ENCODE peak calls at places on chromosomes 16 and 17, in eight cellular contexts. S, Y, W, P, O, K, V and I are unnamed samples.

GRCh38 chr17:55238931-55239297 is 25.8 kb upstream of the HLF start:
- DNase-seq in V (no peak), K (peak), S (no peak), Y (peak), W (no peak), P (peak), O (peak), I (peak)

GRCh38 chr16:54510619-54511018 is 224.0 kb upstream of the IRX3 start:
- DNase-seq in P (no peak), S (no peak), Y (no peak), O (no peak), K (no peak), V (no peak), W (no peak), I (no peak)

GRCh38 chr17:81956607-81957589 is 4.1 kb downstream of the NOTUM start:
- DNase-seq in K (no peak), V (no peak), Y (no peak), W (no peak), S (peak), P (no peak), O (no peak), I (no peak)

GRCh38 chr17:80908206-80908605 is 83.4 kb upstream of the CHMP6 start:
- DNase-seq in Y (no peak), W (no peak), S (no peak), P (no peak), V (no peak), K (no peak), O (no peak), I (no peak)

GRCh38 chr17:81514735-81515529 is 2.3 kb upstream of the ACTG1 start:
- DNase-seq in K (peak), S (peak), V (peak), W (peak), O (peak), Y (peak), P (peak), I (peak)

GRCh38 chr16:87924041-87924851 is 12.1 kb downstream of the CA5A start:
- DNase-seq in S (no peak), W (no peak), P (no peak), K (peak), V (no peak), Y (no peak), O (no peak), I (peak)

GRCh38 chr17:67711916-67712315 is 5.8 kb upstream of the NOL11 start:
- DNase-seq in Y (no peak), V (no peak), O (no peak), W (no peak), P (no peak), K (peak), S (no peak), I (no peak)

GRCh38 chr16:74713876-74714275 is 13.2 kb upstream of the MLKL start:
- DNase-seq in K (no peak), W (no peak), V (no peak), O (no peak), P (no peak), Y (no peak), S (peak), I (no peak)

GRCh38 chr17:51013322-51013721 is 107.3 kb downstream of the SPAG9 start:
- DNase-seq in P (no peak), W (no peak), Y (no peak), O (no peak), K (no peak), V (no peak), S (no peak), I (no peak)

GRCh38 chr16:3171855-3172593 is 16.0 kb upstream of the OR1F1 start:
- DNase-seq in O (no peak), P (no peak), Y (no peak), S (no peak), V (no peak), W (no peak), K (no peak), I (peak)

GRCh38 chr17:49580055-49580721 is 4.5 kb downstream of the NXPH3 start:
- DNase-seq in K (no peak), P (no peak), S (no peak), V (no peak), Y (no peak), O (no peak), W (no peak), I (no peak)

GRCh38 chr17:1197781-1198490 is 18.2 kb upstream of the ABR start:
- DNase-seq in P (peak), O (peak), V (peak), Y (peak), W (peak), S (peak), K (no peak), I (peak)

GRCh38 chr16:7218936-7219335 is 113.7 kb upstream of the RBFOX1 start:
- DNase-seq in K (no peak), P (no peak), S (no peak), Y (no peak), W (no peak), V (no peak), O (no peak), I (no peak)

GRCh38 chr16:85350973-85351372 is 238.7 kb upstream of the CIBAR2 start:
- DNase-seq in Y (peak), O (peak), V (peak), S (peak), K (no peak), P (peak), W (peak), I (no peak)

GRCh38 chr17:34503804-34504203 is 75.6 kb upstream of the TMEM132E start:
- DNase-seq in P (peak), V (peak), W (no peak), K (peak), O (peak), Y (no peak), S (peak), I (peak)

GRCh38 chr16:53754938-53755910 is 51.3 kb downstream of the FTO start:
- DNase-seq in W (peak), V (peak), O (no peak), S (no peak), Y (peak), K (no peak), P (peak), I (no peak)

GRCh38 chr16:11361751-11362742 is 16.8 kb downstream of the RMI2 start:
- DNase-seq in K (no peak), V (no peak), W (peak), Y (no peak), O (no peak), P (peak), S (peak), I (peak)

GRCh38 chr16:70600730-70601129 is 45.6 kb upstream of the IL34 start:
- DNase-seq in K (no peak), S (no peak), O (no peak), V (no peak), P (no peak), Y (no peak), W (no peak), I (no peak)

GRCh38 chr16:23377071-23377931 is 75.2 kb downstream of the SCNN1B start:
- DNase-seq in K (no peak), P (no peak), S (no peak), W (no peak), Y (no peak), O (no peak), V (no peak), I (no peak)

GRCh38 chr17:50312311-50312710 is 33.6 kb upstream of the XYLT2 start:
- DNase-seq in K (peak), V (peak), P (no peak), O (no peak), Y (peak), S (no peak), W (no peak), I (no peak)

DNA sequence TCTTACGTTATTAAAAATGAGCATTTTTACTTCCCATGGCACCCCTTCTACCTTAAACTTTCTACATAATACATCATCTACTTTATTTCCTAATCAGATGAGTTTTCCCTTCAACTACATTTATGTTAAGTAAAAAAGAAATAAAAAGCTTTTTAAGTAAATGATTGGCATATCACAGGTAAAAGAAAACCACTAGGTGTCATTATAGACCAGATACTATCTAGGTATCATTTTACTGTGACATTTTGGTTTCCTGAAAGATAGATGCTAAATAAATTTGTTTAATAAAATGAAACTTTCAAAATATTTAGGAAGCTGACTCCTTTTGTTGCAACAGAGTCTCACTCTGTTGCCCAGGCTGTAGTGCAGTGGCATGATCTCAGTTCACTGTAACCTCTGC is 3.8 kb upstream of the CMTM1 start:
- DNase-seq in S (no peak), V (no peak), Y (no peak), O (no peak), W (no peak), K (no peak), P (no peak), I (no peak)
- TF ChIP-seq CTCF in S (no peak), V (no peak), Y (no peak), O (no peak), W (no peak), K (no peak), P (no peak), I (no peak)

DNA sequence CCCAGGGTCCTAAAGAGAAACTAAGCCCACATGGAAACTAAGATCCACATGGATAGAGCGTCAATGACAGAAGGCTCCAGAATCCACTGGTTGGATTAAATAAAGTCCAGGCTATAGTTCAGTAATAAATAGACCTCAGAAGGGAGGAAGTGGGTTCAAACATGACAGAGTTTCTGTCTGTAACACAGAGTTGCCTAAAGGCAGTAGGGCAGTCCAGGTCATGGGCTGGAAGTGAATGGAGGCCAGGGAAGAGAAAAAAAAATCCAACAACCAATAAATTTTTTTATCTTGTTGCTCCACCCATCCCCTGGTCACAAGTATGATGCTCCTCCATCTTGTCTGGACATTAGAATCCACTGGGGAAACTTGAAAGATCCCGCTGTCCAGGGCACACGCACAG is 92.4 kb downstream of the RGS9 start:
- DNase-seq in O (no peak), P (no peak), S (no peak), K (no peak), Y (no peak), V (no peak), W (no peak), I (peak)
- H3K4me3 ChIP-seq in O (no peak), P (no peak), S (no peak), K (no peak), Y (no peak), V (no peak), W (no peak), I (no peak)

GRCh38 chr17:42315402-42316156 is 27.3 kb downstream of the STAT5A start:
- DNase-seq in Y (no peak), K (no peak), O (no peak), V (no peak), P (no peak), W (no peak), S (no peak), I (peak)
- TF ChIP-seq CTCF in Y (no peak), K (no peak), O (no peak), V (no peak), P (no peak), W (no peak), S (no peak), I (no peak)

DNA sequence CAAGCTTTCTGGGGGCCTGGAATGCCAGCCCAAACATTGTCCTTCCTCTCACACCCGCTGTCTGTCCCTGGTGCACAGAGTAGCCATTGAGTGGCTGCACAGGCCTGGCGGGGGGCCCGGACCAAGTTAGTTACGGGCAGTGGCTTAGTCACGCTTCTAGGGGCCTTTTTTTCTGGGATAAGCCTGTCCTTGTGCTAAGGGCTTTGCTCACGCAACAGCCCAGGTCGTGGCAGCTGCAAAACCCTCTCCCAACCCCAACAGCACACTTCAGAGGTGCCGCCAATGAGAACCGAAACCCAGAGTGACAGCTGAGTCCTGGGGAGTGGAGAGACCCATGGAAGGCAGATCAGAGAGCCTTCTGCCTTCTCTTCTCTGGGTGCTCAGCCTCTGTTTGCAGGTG is 9.0 kb downstream of the WSCD1 start:
- DNase-seq in O (no peak), S (no peak), V (no peak), K (peak), Y (no peak), W (no peak), P (no peak), I (no peak)
- H3K4me3 ChIP-seq in O (no peak), S (no peak), V (no peak), K (peak), Y (no peak), W (no peak), P (no peak), I (no peak)

GRCh38 chr16:67653131-67654068 is 6.7 kb downstream of the ACD start:
- DNase-seq in W (no peak), O (no peak), P (no peak), S (no peak), V (peak), K (peak), Y (no peak), I (no peak)
- TF ChIP-seq CTCF in W (no peak), O (peak), P (no peak), S (no peak), V (peak), K (peak), Y (no peak), I (no peak)

GRCh38 chr17:79298801-79299200 is 224.2 kb downstream of the ENGASE start:
- DNase-seq in O (no peak), P (no peak), Y (no peak), W (no peak), S (no peak), K (no peak), V (no peak), I (no peak)
- H3K4me3 ChIP-seq in O (no peak), P (no peak), Y (no peak), W (no peak), S (no peak), K (no peak), V (no peak), I (no peak)

DNA sequence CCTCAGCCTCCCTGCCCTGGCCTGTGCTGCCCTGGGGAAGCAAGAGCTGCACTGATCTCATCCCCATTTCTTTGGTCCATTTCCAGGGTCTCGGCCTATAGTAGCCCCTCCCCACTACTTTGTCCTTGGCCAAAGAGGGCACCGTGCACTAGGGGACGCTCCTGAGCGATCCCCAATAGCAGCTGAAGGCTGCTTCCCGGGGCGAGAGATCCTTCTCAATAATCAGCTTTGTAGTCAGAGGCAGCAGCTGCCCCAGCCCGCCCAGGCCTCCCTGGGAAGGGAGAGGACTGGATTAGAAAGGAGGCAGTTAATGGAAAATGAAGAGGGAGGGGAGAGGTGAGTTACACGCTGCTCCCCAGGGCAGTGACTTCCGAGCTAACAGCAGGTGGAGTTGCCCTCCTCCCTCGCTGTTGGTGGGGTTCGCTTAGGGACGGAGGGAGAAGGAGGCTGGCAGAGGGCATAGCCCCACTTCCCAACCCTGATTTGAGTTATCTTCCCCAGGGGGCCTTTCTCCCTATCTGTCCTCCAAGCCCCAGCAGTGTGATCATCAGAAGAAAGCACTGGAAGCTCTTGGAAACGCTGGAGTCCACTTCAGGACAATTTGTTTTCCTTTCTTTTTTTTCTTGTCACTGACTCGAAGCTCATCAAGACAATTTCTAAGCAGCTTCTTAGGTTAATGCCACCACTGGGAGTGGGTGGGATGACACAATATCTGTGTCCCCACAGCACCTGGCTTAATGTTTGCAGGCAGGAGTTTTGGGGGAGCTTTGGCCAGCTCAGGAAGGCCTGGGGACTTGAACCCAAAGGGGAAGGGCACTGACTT is 2.6 kb downstream of the MXRA7 start:
- DNase-seq in W (no peak), O (peak), V (peak), Y (peak), K (peak), P (no peak), S (no peak), I (no peak)
- TF ChIP-seq CTCF in W (no peak), O (no peak), V (peak), Y (peak), K (peak), P (no peak), S (peak), I (peak)

GRCh38 chr16:14074544-14074943 is 3.4 kb downstream of the MRTFB start:
- DNase-seq in V (no peak), K (no peak), W (no peak), S (no peak), P (no peak), O (no peak), Y (no peak), I (no peak)

GRCh38 chr16:14072360-14072759 is 1.2 kb downstream of the MRTFB start:
- DNase-seq in P (no peak), S (no peak), O (no peak), K (no peak), W (no peak), Y (no peak), V (no peak), I (no peak)

DNA sequence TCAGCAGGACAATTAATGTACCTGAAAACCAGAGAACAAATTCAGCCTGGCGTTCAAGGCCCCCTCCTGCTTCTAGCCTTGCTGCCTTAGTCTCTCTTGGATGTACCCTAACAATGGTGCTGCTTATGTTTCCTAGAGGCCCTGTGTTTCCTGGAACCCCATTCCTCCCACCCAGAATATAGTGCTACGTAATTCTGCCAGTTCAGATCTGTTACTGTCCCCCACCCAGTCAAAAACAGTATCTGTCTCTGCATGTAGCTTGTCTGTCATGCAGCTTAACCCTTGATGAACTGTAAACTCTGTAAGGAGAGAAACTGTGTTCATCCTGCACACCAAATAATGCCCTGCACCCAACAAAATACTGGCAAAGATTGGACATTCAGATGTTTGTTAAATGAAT is 6.8 kb downstream of the MRTFB start:
- DNase-seq in W (no peak), V (no peak), S (no peak), O (no peak), P (no peak), K (no peak), Y (no peak), I (no peak)
- H3K4me3 ChIP-seq in W (no peak), V (no peak), S (no peak), O (no peak), P (no peak), K (no peak), Y (no peak), I (no peak)

GRCh38 chr17:38885728-38886642 is 16.1 kb downstream of the LASP1 start:
- DNase-seq in V (peak), K (peak), P (no peak), Y (no peak), O (no peak), W (no peak), S (no peak), I (no peak)

GRCh38 chr17:38886643-38887010 is 16.8 kb downstream of the LASP1 start:
- DNase-seq in P (peak), O (no peak), S (no peak), K (no peak), W (no peak), Y (no peak), V (no peak), I (no peak)

GRCh38 chr17:38885044-38885727 is 15.3 kb downstream of the LASP1 start:
- DNase-seq in V (no peak), Y (no peak), P (peak), K (no peak), O (no peak), S (no peak), W (no peak), I (no peak)

GRCh38 chr17:38881600-38882191 is 11.8 kb downstream of the LASP1 start:
- DNase-seq in O (peak), Y (peak), V (peak), S (no peak), K (no peak), P (peak), W (peak), I (peak)

DNA sequence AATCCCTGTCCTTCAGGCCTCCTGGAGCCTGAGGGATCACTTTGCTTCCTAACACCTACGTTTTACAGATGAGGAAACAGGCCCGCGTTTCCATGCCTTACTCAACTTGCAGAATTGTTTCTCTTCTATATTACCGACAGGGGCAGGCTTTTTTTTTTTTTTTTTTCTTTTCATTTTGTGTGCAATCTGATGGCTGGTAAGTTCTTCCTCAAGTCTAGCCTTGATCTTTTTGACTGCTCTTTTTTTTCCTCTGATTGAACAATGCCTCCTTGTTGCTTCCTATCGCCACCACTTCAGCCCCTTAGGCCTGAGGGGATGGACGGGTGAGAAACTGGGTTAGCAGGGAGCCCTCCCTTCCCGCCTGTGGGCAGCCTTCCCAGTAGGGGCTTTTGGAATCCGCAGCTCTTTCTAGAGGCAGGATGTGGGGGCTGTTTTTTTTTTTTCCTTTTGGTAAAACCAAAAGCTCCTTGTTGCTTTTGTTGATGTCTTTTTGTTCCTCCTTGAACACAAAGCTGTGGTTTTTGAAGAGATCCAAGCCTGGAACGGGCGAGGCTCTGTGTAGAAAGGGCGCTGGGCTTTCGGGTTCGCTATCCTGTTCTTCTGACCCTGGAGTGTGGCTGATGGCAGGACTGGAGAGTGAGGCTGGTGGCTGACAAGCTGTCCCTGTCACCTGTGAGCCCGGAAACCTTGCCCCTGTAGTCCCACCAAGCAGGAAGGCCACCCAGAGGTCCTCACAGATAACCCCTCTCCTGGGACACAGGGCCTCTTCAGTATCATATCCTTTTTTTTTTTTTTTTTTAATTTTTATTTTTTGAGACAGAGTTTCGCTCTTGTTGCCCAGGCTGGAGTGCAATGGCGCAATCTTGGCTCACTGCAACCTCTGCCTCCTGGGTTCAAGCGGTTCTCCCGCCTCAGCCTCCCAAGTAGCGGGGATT is 14.0 kb downstream of the LASP1 start:
- DNase-seq in Y (peak), P (no peak), W (no peak), O (no peak), V (peak), S (no peak), K (no peak), I (no peak)
- TF ChIP-seq CTCF in Y (peak), P (no peak), W (no peak), O (no peak), V (peak), S (no peak), K (no peak), I (no peak)